ENCODE peak calls at places on chromosomes 1 and 21, in four cellular contexts. C, E, S and D are unnamed samples.

GRCh38 chr1:29452463-29453230 is 216.3 kb downstream of the PTPRU start:
- DNase-seq in C (no peak), E (no peak), S (peak; percentile 56), D (no peak)

GRCh38 chr1:185601189-185601588 is 133.0 kb upstream of the HMCN1 start:
- DNase-seq in C (no peak), E (no peak), S (no peak), D (no peak)

GRCh38 chr1:15799928-15800835 is 7.3 kb downstream of the UQCRHL start:
- DNase-seq in C (no peak), E (peak; percentile 79), S (no peak), D (peak; percentile 95)

GRCh38 chr1:109935451-109935900 is 24.8 kb downstream of the CSF1 start:
- DNase-seq in C (no peak), E (no peak), S (no peak), D (peak; percentile 91)

GRCh38 chr1:22105611-22106207 is 37.2 kb downstream of the WNT4 start:
- DNase-seq in C (no peak), E (no peak), S (no peak), D (peak; percentile 77)

GRCh38 chr21:45475797-45476570 is 66.3 kb downstream of the SLC19A1 start:
- DNase-seq in C (no peak), E (no peak), S (no peak), D (no peak)

GRCh38 chr21:46667191-46667734 is 31.8 kb downstream of the PRMT2 start:
- DNase-seq in C (no peak), E (peak; percentile 54), S (no peak), D (peak; percentile 4)

GRCh38 chr1:91555821-91556531 is 55.3 kb downstream of the CDC7 start:
- DNase-seq in C (no peak), E (no peak), S (no peak), D (no peak)

GRCh38 chr21:18356801-18357200 is 46.8 kb downstream of the TMPRSS15 start:
- DNase-seq in C (no peak), E (no peak), S (no peak), D (no peak)

GRCh38 chr1:163565171-163565570 is 243.4 kb downstream of the NUF2 start:
- DNase-seq in C (no peak), E (no peak), S (no peak), D (no peak)

GRCh38 chr1:70714149-70714548 is 303.1 kb downstream of the CTH start:
- DNase-seq in C (no peak), E (peak; percentile 29), S (no peak), D (no peak)

GRCh38 chr1:167105150-167105840 is 11.4 kb downstream of the STYXL2 start:
- DNase-seq in C (no peak), E (no peak), S (no peak), D (peak; percentile 58)

GRCh38 chr1:90715334-90715733 is 1.8 kb downstream of the BARHL2 start:
- DNase-seq in C (no peak), E (no peak), S (no peak), D (no peak)

GRCh38 chr1:220813013-220813412 is 26.3 kb downstream of the MTARC1 start:
- DNase-seq in C (no peak), E (peak; percentile 69), S (no peak), D (no peak)

GRCh38 chr1:236751935-236752334 is 43.2 kb upstream of the MTR start:
- DNase-seq in C (no peak), E (no peak), S (no peak), D (no peak)

GRCh38 chr1:216047821-216048220 is 375.4 kb downstream of the USH2A start:
- DNase-seq in C (no peak), E (no peak), S (no peak), D (no peak)

GRCh38 chr21:41631564-41632461 is 123.9 kb upstream of the TMPRSS2 start:
- DNase-seq in C (peak; percentile 46), E (no peak), S (no peak), D (peak; percentile 95)

GRCh38 chr21:44726803-44727202 is 15.4 kb upstream of the TSPEAR start:
- DNase-seq in C (no peak), E (peak; percentile 18), S (peak; percentile 51), D (no peak)

GRCh38 chr1:61183471-61184034 is 101.2 kb downstream of the NFIA start:
- DNase-seq in C (peak; percentile 80), E (no peak), S (no peak), D (peak; percentile 52)

GRCh38 chr1:107477233-107477632 is 336.4 kb downstream of the NTNG1 start:
- DNase-seq in C (no peak), E (peak; percentile 55), S (no peak), D (no peak)

GRCh38 chr1:4794020-4794780 is 139.8 kb downstream of the AJAP1 start:
- DNase-seq in C (no peak), E (no peak), S (no peak), D (no peak)

GRCh38 chr21:45994086-45994661 is 12.6 kb downstream of the COL6A1 start:
- DNase-seq in C (peak; percentile 75), E (no peak), S (peak; percentile 63), D (no peak)

GRCh38 chr21:35674895-35675470 is 385.3 kb downstream of the SETD4 start:
- DNase-seq in C (no peak), E (no peak), S (no peak), D (no peak)

GRCh38 chr1:22808186-22808845 is 97.7 kb downstream of the EPHB2 start:
- DNase-seq in C (no peak), E (no peak), S (no peak), D (no peak)

GRCh38 chr1:232009741-232010140 is 383.2 kb downstream of the DISC1 start:
- DNase-seq in C (no peak), E (no peak), S (no peak), D (peak; percentile 9)

GRCh38 chr1:207847116-207847515 is 63.8 kb downstream of the CD34 start:
- DNase-seq in C (no peak), E (no peak), S (no peak), D (no peak)

GRCh38 chr1:203640117-203640516 is 13.5 kb downstream of the ATP2B4 start:
- DNase-seq in C (no peak), E (no peak), S (no peak), D (no peak)